ENCODE peak calls at places on chromosome 10, in nine cellular contexts. One of them, this sample, is unnamed.

GRCh38 chr10:5887641-5888040 is 2.1 kb downstream of the ANKRD16 start:
- DNase-seq in dermis blood vessel endothelial cell: no peak
- DNase-seq in stimulated activated naive B cell treated with anti-CD40 and anti-IgM and Interleukin-4, amounts not matched to agents 10 μg/mL and 1 μg/mL and 100 μg/mL, for 72 hours: no peak
- DNase-seq in T follicular helper cell: no peak
- DNase-seq in A549: no peak
- DNase-seq in H1: no peak
- DNase-seq in LHCN-M2: no peak
- DNase-seq in CD8-positive, alpha-beta T cell: no peak
- DNase-seq in stimulated activated CD4-positive, alpha-beta T cell treated with anti-CD3 and anti-CD28 coated beads, Interleukin-2, amount 100 ng/mL, for 48 hours: no peak
- DNase-seq in this sample: no peak

GRCh38 chr10:15146366-15146765 is 22.1 kb downstream of the NMT2 start:
- DNase-seq in dermis blood vessel endothelial cell: peak
- DNase-seq in stimulated activated naive B cell treated with anti-CD40 and anti-IgM and Interleukin-4, amounts not matched to agents 10 μg/mL and 1 μg/mL and 100 μg/mL, for 72 hours: no peak
- DNase-seq in T follicular helper cell: no peak
- DNase-seq in A549: no peak
- DNase-seq in H1: no peak
- DNase-seq in LHCN-M2: no peak
- DNase-seq in CD8-positive, alpha-beta T cell: no peak
- DNase-seq in stimulated activated CD4-positive, alpha-beta T cell treated with anti-CD3 and anti-CD28 coated beads, Interleukin-2, amount 100 ng/mL, for 48 hours: no peak
- DNase-seq in this sample: no peak

GRCh38 chr10:1094112-1095057 is 38.2 kb downstream of the WDR37 start:
- DNase-seq in dermis blood vessel endothelial cell: no peak
- DNase-seq in stimulated activated naive B cell treated with anti-CD40 and anti-IgM and Interleukin-4, amounts not matched to agents 10 μg/mL and 1 μg/mL and 100 μg/mL, for 72 hours: no peak
- DNase-seq in T follicular helper cell: no peak
- DNase-seq in A549: no peak
- DNase-seq in H1: no peak
- DNase-seq in LHCN-M2: no peak
- DNase-seq in CD8-positive, alpha-beta T cell: no peak
- DNase-seq in stimulated activated CD4-positive, alpha-beta T cell treated with anti-CD3 and anti-CD28 coated beads, Interleukin-2, amount 100 ng/mL, for 48 hours: peak
- DNase-seq in this sample: no peak

GRCh38 chr10:69554611-69555010 is 18.6 kb downstream of the NEUROG3 start:
- DNase-seq in dermis blood vessel endothelial cell: no peak
- DNase-seq in stimulated activated naive B cell treated with anti-CD40 and anti-IgM and Interleukin-4, amounts not matched to agents 10 μg/mL and 1 μg/mL and 100 μg/mL, for 72 hours: no peak
- DNase-seq in T follicular helper cell: no peak
- DNase-seq in A549: no peak
- DNase-seq in H1: no peak
- DNase-seq in LHCN-M2: no peak
- DNase-seq in CD8-positive, alpha-beta T cell: no peak
- DNase-seq in stimulated activated CD4-positive, alpha-beta T cell treated with anti-CD3 and anti-CD28 coated beads, Interleukin-2, amount 100 ng/mL, for 48 hours: no peak
- DNase-seq in this sample: no peak

GRCh38 chr10:47027812-47028260 is 116.6 kb downstream of the PTPN20 start:
- DNase-seq in dermis blood vessel endothelial cell: no peak
- DNase-seq in stimulated activated naive B cell treated with anti-CD40 and anti-IgM and Interleukin-4, amounts not matched to agents 10 μg/mL and 1 μg/mL and 100 μg/mL, for 72 hours: no peak
- DNase-seq in T follicular helper cell: no peak
- DNase-seq in A549: no peak
- DNase-seq in H1: no peak
- DNase-seq in LHCN-M2: no peak
- DNase-seq in CD8-positive, alpha-beta T cell: peak
- DNase-seq in stimulated activated CD4-positive, alpha-beta T cell treated with anti-CD3 and anti-CD28 coated beads, Interleukin-2, amount 100 ng/mL, for 48 hours: no peak
- DNase-seq in this sample: no peak

GRCh38 chr10:11424456-11425287 is 186.8 kb downstream of the USP6NL start:
- DNase-seq in dermis blood vessel endothelial cell: peak
- DNase-seq in stimulated activated naive B cell treated with anti-CD40 and anti-IgM and Interleukin-4, amounts not matched to agents 10 μg/mL and 1 μg/mL and 100 μg/mL, for 72 hours: no peak
- DNase-seq in T follicular helper cell: no peak
- DNase-seq in A549: peak
- DNase-seq in H1: no peak
- DNase-seq in LHCN-M2: peak
- DNase-seq in CD8-positive, alpha-beta T cell: no peak
- DNase-seq in stimulated activated CD4-positive, alpha-beta T cell treated with anti-CD3 and anti-CD28 coated beads, Interleukin-2, amount 100 ng/mL, for 48 hours: no peak
- DNase-seq in this sample: peak

GRCh38 chr10:91974960-91975359 is 51.4 kb downstream of the BTAF1 start:
- DNase-seq in dermis blood vessel endothelial cell: no peak
- DNase-seq in stimulated activated naive B cell treated with anti-CD40 and anti-IgM and Interleukin-4, amounts not matched to agents 10 μg/mL and 1 μg/mL and 100 μg/mL, for 72 hours: no peak
- DNase-seq in T follicular helper cell: no peak
- DNase-seq in A549: no peak
- DNase-seq in H1: no peak
- DNase-seq in LHCN-M2: peak
- DNase-seq in CD8-positive, alpha-beta T cell: no peak
- DNase-seq in stimulated activated CD4-positive, alpha-beta T cell treated with anti-CD3 and anti-CD28 coated beads, Interleukin-2, amount 100 ng/mL, for 48 hours: no peak
- DNase-seq in this sample: peak

GRCh38 chr10:102208311-102209035 is 17.6 kb upstream of the ELOVL3 start:
- DNase-seq in dermis blood vessel endothelial cell: peak
- DNase-seq in stimulated activated naive B cell treated with anti-CD40 and anti-IgM and Interleukin-4, amounts not matched to agents 10 μg/mL and 1 μg/mL and 100 μg/mL, for 72 hours: no peak
- DNase-seq in T follicular helper cell: no peak
- DNase-seq in A549: no peak
- DNase-seq in H1: no peak
- DNase-seq in LHCN-M2: peak
- DNase-seq in CD8-positive, alpha-beta T cell: no peak
- DNase-seq in stimulated activated CD4-positive, alpha-beta T cell treated with anti-CD3 and anti-CD28 coated beads, Interleukin-2, amount 100 ng/mL, for 48 hours: no peak
- DNase-seq in this sample: no peak

GRCh38 chr10:116073451-116073850 is 199.6 kb downstream of the GFRA1 start:
- DNase-seq in dermis blood vessel endothelial cell: no peak
- DNase-seq in stimulated activated naive B cell treated with anti-CD40 and anti-IgM and Interleukin-4, amounts not matched to agents 10 μg/mL and 1 μg/mL and 100 μg/mL, for 72 hours: no peak
- DNase-seq in T follicular helper cell: no peak
- DNase-seq in A549: no peak
- DNase-seq in H1: no peak
- DNase-seq in LHCN-M2: no peak
- DNase-seq in CD8-positive, alpha-beta T cell: no peak
- DNase-seq in stimulated activated CD4-positive, alpha-beta T cell treated with anti-CD3 and anti-CD28 coated beads, Interleukin-2, amount 100 ng/mL, for 48 hours: no peak
- DNase-seq in this sample: no peak

GRCh38 chr10:100743626-100744135 is 1.7 kb upstream of the PAX2 start:
- DNase-seq in dermis blood vessel endothelial cell: peak
- DNase-seq in stimulated activated naive B cell treated with anti-CD40 and anti-IgM and Interleukin-4, amounts not matched to agents 10 μg/mL and 1 μg/mL and 100 μg/mL, for 72 hours: peak
- DNase-seq in T follicular helper cell: peak
- DNase-seq in A549: peak
- DNase-seq in H1: no peak
- DNase-seq in LHCN-M2: peak
- DNase-seq in CD8-positive, alpha-beta T cell: peak
- DNase-seq in stimulated activated CD4-positive, alpha-beta T cell treated with anti-CD3 and anti-CD28 coated beads, Interleukin-2, amount 100 ng/mL, for 48 hours: peak
- DNase-seq in this sample: peak

GRCh38 chr10:95431900-95432342 is 129.2 kb downstream of the SORBS1 start:
- DNase-seq in dermis blood vessel endothelial cell: no peak
- DNase-seq in stimulated activated naive B cell treated with anti-CD40 and anti-IgM and Interleukin-4, amounts not matched to agents 10 μg/mL and 1 μg/mL and 100 μg/mL, for 72 hours: no peak
- DNase-seq in T follicular helper cell: no peak
- DNase-seq in A549: no peak
- DNase-seq in H1: no peak
- DNase-seq in LHCN-M2: no peak
- DNase-seq in CD8-positive, alpha-beta T cell: no peak
- DNase-seq in stimulated activated CD4-positive, alpha-beta T cell treated with anti-CD3 and anti-CD28 coated beads, Interleukin-2, amount 100 ng/mL, for 48 hours: no peak
- DNase-seq in this sample: peak

GRCh38 chr10:111077715-111078504 is 1.1 kb downstream of the ADRA2A start:
- DNase-seq in dermis blood vessel endothelial cell: peak
- DNase-seq in stimulated activated naive B cell treated with anti-CD40 and anti-IgM and Interleukin-4, amounts not matched to agents 10 μg/mL and 1 μg/mL and 100 μg/mL, for 72 hours: no peak
- DNase-seq in T follicular helper cell: no peak
- DNase-seq in A549: no peak
- DNase-seq in H1: no peak
- DNase-seq in LHCN-M2: no peak
- DNase-seq in CD8-positive, alpha-beta T cell: no peak
- DNase-seq in stimulated activated CD4-positive, alpha-beta T cell treated with anti-CD3 and anti-CD28 coated beads, Interleukin-2, amount 100 ng/mL, for 48 hours: no peak
- DNase-seq in this sample: peak

GRCh38 chr10:97327348-97328294 is 6.9 kb downstream of the FRAT2 start:
- DNase-seq in dermis blood vessel endothelial cell: no peak
- DNase-seq in stimulated activated naive B cell treated with anti-CD40 and anti-IgM and Interleukin-4, amounts not matched to agents 10 μg/mL and 1 μg/mL and 100 μg/mL, for 72 hours: no peak
- DNase-seq in T follicular helper cell: no peak
- DNase-seq in A549: peak
- DNase-seq in H1: no peak
- DNase-seq in LHCN-M2: no peak
- DNase-seq in CD8-positive, alpha-beta T cell: no peak
- DNase-seq in stimulated activated CD4-positive, alpha-beta T cell treated with anti-CD3 and anti-CD28 coated beads, Interleukin-2, amount 100 ng/mL, for 48 hours: no peak
- DNase-seq in this sample: no peak

GRCh38 chr10:1211844-1212570 is 155.8 kb downstream of the WDR37 start:
- DNase-seq in dermis blood vessel endothelial cell: no peak
- DNase-seq in stimulated activated naive B cell treated with anti-CD40 and anti-IgM and Interleukin-4, amounts not matched to agents 10 μg/mL and 1 μg/mL and 100 μg/mL, for 72 hours: no peak
- DNase-seq in T follicular helper cell: no peak
- DNase-seq in A549: no peak
- DNase-seq in H1: no peak
- DNase-seq in LHCN-M2: no peak
- DNase-seq in CD8-positive, alpha-beta T cell: no peak
- DNase-seq in stimulated activated CD4-positive, alpha-beta T cell treated with anti-CD3 and anti-CD28 coated beads, Interleukin-2, amount 100 ng/mL, for 48 hours: no peak
- DNase-seq in this sample: no peak

GRCh38 chr10:112389147-112389822 is 15.4 kb downstream of the ACSL5 start:
- DNase-seq in dermis blood vessel endothelial cell: peak
- DNase-seq in stimulated activated naive B cell treated with anti-CD40 and anti-IgM and Interleukin-4, amounts not matched to agents 10 μg/mL and 1 μg/mL and 100 μg/mL, for 72 hours: peak
- DNase-seq in T follicular helper cell: no peak
- DNase-seq in A549: peak
- DNase-seq in H1: no peak
- DNase-seq in LHCN-M2: peak
- DNase-seq in CD8-positive, alpha-beta T cell: no peak
- DNase-seq in stimulated activated CD4-positive, alpha-beta T cell treated with anti-CD3 and anti-CD28 coated beads, Interleukin-2, amount 100 ng/mL, for 48 hours: no peak
- DNase-seq in this sample: no peak